ENCODE peak calls at places on chromosomes 13 and 19, in four cellular contexts. B is CD4-positive, alpha-beta T cell; T is GM23338; W is naive thymus-derived CD4-positive, alpha-beta T cell. X is an unnamed sample.

GRCh38 chr13:49828452-49828851 is 36.0 kb upstream of the KPNA3 start:
- DNase-seq in W (no peak), T (peak; percentile 11), B (no peak), X (no peak)

GRCh38 chr13:38697628-38698333 is 10.9 kb downstream of the FREM2 start:
- DNase-seq in W (no peak), B (no peak), T (peak; percentile 56), X (no peak)

GRCh38 chr13:24745861-24746617 is 17.9 kb upstream of the RNF17 start:
- DNase-seq in W (no peak), B (no peak), T (peak; percentile 43), X (no peak)

GRCh38 chr19:29708553-29709439 is 6.3 kb downstream of the C19orf12 start:
- DNase-seq in B (no peak), T (no peak), W (no peak), X (peak; percentile 66)

GRCh38 chr13:94558721-94559120 is 37.2 kb downstream of the TGDS start:
- DNase-seq in B (no peak), W (peak; percentile 59), T (peak; percentile 29), X (no peak)

GRCh38 chr13:42071667-42072419 is 23.4 kb downstream of the DGKH start:
- DNase-seq in W (peak; percentile 22), T (no peak), B (no peak), X (no peak)

GRCh38 chr13:99178636-99179035 is 22.0 kb upstream of the UBAC2 start:
- DNase-seq in T (no peak), B (no peak), W (no peak), X (no peak)

GRCh38 chr19:6711605-6712004 is 8.8 kb downstream of the C3 start:
- DNase-seq in T (no peak), W (no peak), B (no peak), X (no peak)

GRCh38 chr13:60335531-60335930 is 61.5 kb upstream of the TDRD3 start:
- DNase-seq in T (peak; percentile 55), B (no peak), W (peak; percentile 4), X (no peak)

GRCh38 chr19:4058696-4059492 is 7.8 kb downstream of the ZBTB7A start:
- DNase-seq in B (no peak), W (no peak), T (peak; percentile 5), X (no peak)

GRCh38 chr13:114065926-114066774 is 66.3 kb downstream of the RASA3 start:
- DNase-seq in W (peak; percentile 36), T (no peak), B (no peak), X (no peak)

GRCh38 chr19:5172859-5173577 is 167.6 kb downstream of the PTPRS start:
- DNase-seq in T (no peak), W (no peak), B (no peak), X (peak; percentile 77)
- H3K27ac ChIP-seq in T (no peak overlapping the region), W (no peak overlapping the region), B (no peak overlapping the region), X (no peak overlapping the region)

GRCh38 chr19:35556846-35557538 is 6.5 kb downstream of the ATP4A start:
- DNase-seq in B (no peak), W (no peak), T (no peak), X (no peak)
- H3K27me3 ChIP-seq in B (peaks cover 20% of the 10 kb centered on the region), W (peaks cover 10% of the 10 kb centered on the region), T (peaks cover 10% of the 10 kb centered on the region), X (peaks cover 9% of the 10 kb centered on the region)

GRCh38 chr13:40987606-40988280 is 31.4 kb downstream of the ELF1 start:
- DNase-seq in B (no peak), T (no peak), W (no peak), X (no peak)
- H3K27ac ChIP-seq in B (no peak overlapping the region), T (no peak overlapping the region), W (peak overlapping the region; percentile 30), X (no peak overlapping the region)

DNA sequence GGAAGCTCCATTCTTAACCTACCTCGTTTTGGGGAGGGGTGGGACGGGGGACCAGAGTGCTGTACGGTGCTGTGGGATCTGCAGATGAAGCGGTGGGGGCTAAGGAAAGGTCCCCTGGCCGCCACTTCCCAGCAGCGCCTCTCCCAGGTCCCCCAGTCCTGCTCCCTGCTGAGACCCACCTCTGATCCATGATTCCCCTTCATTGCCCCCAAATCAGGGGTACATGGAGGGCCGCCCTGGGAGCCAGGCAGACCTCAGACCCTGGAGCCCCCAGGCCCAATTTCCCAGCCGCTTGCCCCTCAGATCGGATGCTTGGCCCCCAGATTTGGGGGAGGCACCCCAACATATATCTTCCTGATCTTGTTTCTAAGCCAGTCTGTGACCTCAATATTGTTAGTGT is 3.8 kb upstream of the FAM98C start:
- DNase-seq in B (no peak), T (no peak), W (no peak), X (no peak)
- H3K27me3 ChIP-seq in B (no peaks in the 10 kb centered on the region), T (peaks cover 79% of the 10 kb centered on the region), W (no peaks in the 10 kb centered on the region), X (no peaks in the 10 kb centered on the region)

GRCh38 chr19:1169921-1170885 is 3.9 kb downstream of the SBNO2 start:
- DNase-seq in B (no peak), W (no peak), T (no peak), X (no peak)

GRCh38 chr19:1166872-1167573 is 7.0 kb downstream of the SBNO2 start:
- DNase-seq in W (no peak), T (no peak), B (no peak), X (peak; percentile 52)

GRCh38 chr19:1168562-1168873 is 5.5 kb downstream of the SBNO2 start:
- DNase-seq in B (no peak), T (no peak), W (no peak), X (no peak)

GRCh38 chr19:1168877-1169791 is 4.9 kb downstream of the SBNO2 start:
- DNase-seq in T (no peak), B (no peak), W (no peak), X (no peak)

DNA sequence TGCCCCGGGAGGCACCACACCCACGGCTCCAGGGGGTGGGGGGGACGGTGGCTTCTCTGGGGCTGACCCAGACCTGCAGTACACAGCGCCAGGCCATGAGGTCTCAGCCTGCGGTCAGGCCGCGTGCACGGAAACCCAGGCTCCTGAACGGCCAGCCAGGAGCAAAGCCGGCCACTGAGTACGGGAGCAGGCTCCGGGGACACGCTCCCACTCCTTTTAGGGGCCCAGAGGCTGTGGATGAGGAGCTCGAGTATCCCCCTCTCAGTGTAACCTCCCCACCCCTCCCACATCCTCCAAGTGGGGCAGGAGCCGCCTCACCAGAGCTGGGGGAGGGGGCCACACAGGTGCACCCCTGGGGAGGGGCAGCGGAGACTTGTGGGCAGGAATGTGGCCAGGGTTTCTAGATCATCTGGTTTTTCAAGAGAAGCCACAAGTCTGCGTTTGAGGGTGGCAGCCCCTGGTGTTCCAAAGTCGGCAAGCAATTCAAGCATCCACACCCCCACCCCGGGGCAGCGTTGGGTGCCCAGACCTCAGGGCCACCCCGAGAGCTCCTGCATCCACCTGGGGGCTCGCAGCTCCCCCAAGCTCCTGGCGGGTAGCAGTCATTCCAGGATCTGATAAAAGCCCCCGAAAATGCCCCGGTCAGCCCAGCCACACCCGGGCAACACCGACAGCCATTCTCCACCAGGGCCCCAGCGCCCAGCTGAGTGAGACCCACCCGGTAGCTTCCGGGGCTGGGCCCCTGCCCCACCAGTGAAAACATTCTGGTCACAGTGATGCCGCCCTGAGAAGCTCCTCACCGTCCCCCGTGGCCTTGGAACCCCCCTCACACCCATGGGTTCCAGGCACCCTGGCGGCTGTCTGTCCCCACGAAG is 6.1 kb downstream of the SBNO2 start:
- DNase-seq in B (no peak), W (no peak), T (no peak), X (no peak)
- H3K27ac ChIP-seq in B (no peak overlapping the region), W (no peak overlapping the region), T (peak overlapping the region; percentile 50), X (no peak overlapping the region)